ENCODE peak calls at places on chromosomes 6 and 20, in seven cellular contexts. N, P, X, V, M, K and T are unnamed samples.
A peak's percentile ranks its signal among the peaks of the same experiment; 100 is the strongest.

GRCh38 chr6:157861814-157862213 is 38.8 kb downstream of the SNX9 start:
- DNase-seq in N (no peak), P (no peak), X (no peak), V (no peak), M (no peak), K (no peak), T (no peak)

GRCh38 chr6:29708432-29709177 is 14.6 kb upstream of the HLA-F start:
- DNase-seq in N (no peak), P (no peak), X (no peak), V (no peak), M (no peak), K (no peak), T (no peak)

GRCh38 chr6:40425192-40425919 is 161.8 kb downstream of the LRFN2 start:
- DNase-seq in N (peak; percentile 59), P (peak; percentile 40), X (no peak), V (no peak), M (no peak), K (no peak), T (no peak)

GRCh38 chr20:49496043-49496442 is 13.6 kb upstream of the KCNB1 start:
- DNase-seq in N (no peak), P (no peak), X (no peak), V (no peak), M (no peak), K (no peak), T (no peak)

GRCh38 chr6:107506145-107506544 is 16.2 kb downstream of the SOBP start:
- DNase-seq in N (no peak), P (no peak), X (peak; percentile 19), V (no peak), M (no peak), K (no peak), T (no peak)

GRCh38 chr6:113719056-113719455 is 138.1 kb upstream of the MARCKS start:
- DNase-seq in N (no peak), P (no peak), X (no peak), V (no peak), M (no peak), K (no peak), T (no peak)

GRCh38 chr6:33577106-33577535 is 3.0 kb downstream of the BAK1 start:
- DNase-seq in N (peak; percentile 72), P (peak; percentile 53), X (no peak), V (no peak), M (peak; percentile 81), K (no peak), T (no peak)

GRCh38 chr6:80211295-80211694 is 104.8 kb downstream of the BCKDHB start:
- DNase-seq in N (no peak), P (no peak), X (no peak), V (no peak), M (no peak), K (no peak), T (no peak)

GRCh38 chr20:53512076-53512475 is 81.6 kb downstream of the ZNF217 start:
- DNase-seq in N (no peak), P (no peak), X (no peak), V (no peak), M (no peak), K (no peak), T (no peak)

GRCh38 chr6:31940256-31940664 is 5.6 kb upstream of the CFB start:
- DNase-seq in N (no peak), P (no peak), X (peak; percentile 78), V (no peak), M (no peak), K (no peak), T (no peak)

GRCh38 chr6:21046276-21046675 is 512.0 kb downstream of the CDKAL1 start:
- DNase-seq in N (no peak), P (no peak), X (peak; percentile 25), V (no peak), M (no peak), K (no peak), T (no peak)

GRCh38 chr20:7650481-7650880 is 289.8 kb downstream of the HAO1 start:
- DNase-seq in N (no peak), P (no peak), X (no peak), V (peak; percentile 3), M (no peak), K (no peak), T (no peak)

GRCh38 chr6:85660181-85660611 is 17.5 kb upstream of the SYNCRIP start:
- DNase-seq in N (no peak), P (no peak), X (peak; percentile 59), V (no peak), M (no peak), K (no peak), T (no peak)

GRCh38 chr6:156017838-156018237 is 562.2 kb upstream of the NOX3 start:
- DNase-seq in N (no peak), P (no peak), X (no peak), V (no peak), M (no peak), K (no peak), T (no peak)

GRCh38 chr20:35370751-35371150 is 41.0 kb downstream of the UQCC1 start:
- DNase-seq in N (no peak), P (no peak), X (no peak), V (no peak), M (no peak), K (no peak), T (no peak)

DNA sequence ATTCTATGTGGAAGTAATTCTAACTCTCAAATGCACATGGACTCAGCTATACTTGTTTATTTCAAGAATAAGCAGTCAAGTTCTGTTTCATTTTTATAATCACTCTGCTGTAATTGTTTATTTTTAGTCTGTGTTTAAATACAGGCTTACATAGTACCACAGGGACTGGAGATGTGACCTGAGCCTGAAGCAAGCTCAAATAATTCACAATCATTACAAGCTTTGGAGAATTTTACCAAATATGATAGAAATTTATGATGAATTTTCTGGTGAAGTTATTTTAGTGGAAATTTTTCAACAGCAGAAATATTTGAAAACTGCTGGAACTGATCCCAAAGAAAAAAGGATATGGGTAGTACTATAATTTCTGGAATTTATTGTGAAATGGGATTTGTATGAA is 41.6 kb upstream of the DSE start:
- DNase-seq in N (no peak), P (no peak), X (no peak), V (no peak), M (no peak), K (no peak), T (no peak)
- H3K4me1 ChIP-seq in N (no peaks in the 10 kb centered on the region), P (peaks cover 51% of the 10 kb centered on the region), X (peaks cover 20% of the 10 kb centered on the region), V (peaks cover 18% of the 10 kb centered on the region), M (peaks cover 13% of the 10 kb centered on the region), K (peaks cover 19% of the 10 kb centered on the region), T (peaks cover 6% of the 10 kb centered on the region)

GRCh38 chr20:25256226-25256859 is 8.5 kb downstream of the PYGB start:
- DNase-seq in N (no peak), P (no peak), X (no peak), V (no peak), M (no peak), K (no peak), T (no peak)

GRCh38 chr20:25257130-25257529 is 9.2 kb downstream of the PYGB start:
- DNase-seq in N (no peak), P (no peak), X (no peak), V (no peak), M (no peak), K (no peak), T (no peak)

GRCh38 chr20:25253606-25254275 is 5.9 kb downstream of the PYGB start:
- DNase-seq in N (no peak), P (no peak), X (no peak), V (no peak), M (no peak), K (no peak), T (no peak)

GRCh38 chr20:25254571-25254970 is 6.7 kb downstream of the PYGB start:
- DNase-seq in N (no peak), P (no peak), X (no peak), V (peak; percentile 43), M (no peak), K (no peak), T (no peak)

GRCh38 chr20:25254986-25255680 is 7.2 kb downstream of the PYGB start:
- DNase-seq in N (peak; percentile 77), P (peak; percentile 67), X (no peak), V (no peak), M (peak; percentile 74), K (no peak), T (no peak)
- H3K4me1 ChIP-seq in N (peaks cover 21% of the 10 kb centered on the region), P (peaks cover 94% of the 10 kb centered on the region), X (peaks cover 26% of the 10 kb centered on the region), V (peaks cover 50% of the 10 kb centered on the region), M (peaks cover 47% of the 10 kb centered on the region), K (peaks cover 15% of the 10 kb centered on the region), T (no peaks in the 10 kb centered on the region)

GRCh38 chr6:170273191-170273590 is 17.7 kb downstream of the DLL1 start:
- DNase-seq in N (no peak), P (no peak), X (no peak), V (no peak), M (peak; percentile 34), K (no peak), T (no peak)
- H3K4me1 ChIP-seq in N (peaks cover 61% of the 10 kb centered on the region), P (peaks cover 40% of the 10 kb centered on the region), X (no peaks in the 10 kb centered on the region), V (peaks cover 16% of the 10 kb centered on the region), M (peaks cover 26% of the 10 kb centered on the region), K (peaks cover 13% of the 10 kb centered on the region), T (peaks cover 2% of the 10 kb centered on the region)

DNA sequence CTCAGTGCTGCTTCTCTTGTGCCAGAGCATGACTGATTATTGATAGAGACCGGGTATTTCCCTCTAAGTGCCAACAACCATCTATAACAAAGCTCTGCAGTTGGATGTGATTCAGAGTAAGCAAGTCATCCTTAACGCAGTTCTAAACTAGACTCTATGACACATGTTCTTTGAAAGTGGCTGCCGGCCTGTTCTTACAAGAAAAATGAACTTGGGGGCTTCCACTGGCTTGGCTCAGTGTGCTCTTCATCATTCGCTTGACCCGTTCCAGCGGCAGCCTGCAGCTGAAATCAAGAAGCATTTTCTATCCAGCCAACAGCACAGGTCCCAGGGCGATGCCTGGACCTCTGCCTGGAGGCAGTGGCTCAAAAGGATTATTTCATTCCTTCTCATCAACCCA is 29.8 kb downstream of the GFOD1 start:
- DNase-seq in N (no peak), P (peak; percentile 37), X (no peak), V (no peak), M (no peak), K (no peak), T (no peak)
- H3K4me1 ChIP-seq in N (peaks cover 8% of the 10 kb centered on the region), P (peaks cover 78% of the 10 kb centered on the region), X (peaks cover 17% of the 10 kb centered on the region), V (peaks cover 17% of the 10 kb centered on the region), M (peaks cover 66% of the 10 kb centered on the region), K (peaks cover 4% of the 10 kb centered on the region), T (peaks cover 4% of the 10 kb centered on the region)

GRCh38 chr6:169782966-169783760 is 31.7 kb downstream of the ERMARD start:
- DNase-seq in N (no peak), P (no peak), X (no peak), V (no peak), M (no peak), K (no peak), T (no peak)
- H3K4me1 ChIP-seq in N (no peaks in the 10 kb centered on the region), P (no peaks in the 10 kb centered on the region), X (peaks cover 20% of the 10 kb centered on the region), V (no peaks in the 10 kb centered on the region), M (no peaks in the 10 kb centered on the region), K (no peaks in the 10 kb centered on the region), T (no peaks in the 10 kb centered on the region)

GRCh38 chr6:50520325-50520724 is 193.0 kb upstream of the TFAP2D start:
- DNase-seq in N (no peak), P (no peak), X (no peak), V (peak; percentile 7), M (no peak), K (no peak), T (no peak)

DNA sequence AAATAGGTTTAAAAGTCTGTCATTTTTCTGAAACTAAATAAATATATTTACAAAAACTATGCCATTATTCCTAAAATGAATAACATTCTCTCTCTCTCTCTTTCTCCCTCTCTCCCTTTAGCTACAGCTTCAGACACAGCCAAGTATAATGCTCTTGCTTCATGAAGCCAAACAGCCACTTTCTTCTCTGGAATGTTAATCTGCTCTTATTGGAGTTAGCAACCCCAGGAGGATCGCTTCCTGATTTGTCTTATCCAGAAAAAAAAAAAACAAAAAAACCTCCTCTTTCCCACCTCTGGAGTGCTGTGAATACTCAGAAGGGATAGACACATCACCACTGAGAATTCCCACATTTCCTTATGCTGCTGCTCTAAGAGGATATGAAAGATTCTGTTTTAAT is 192.5 kb upstream of the TFAP2D start:
- DNase-seq in N (no peak), P (no peak), X (no peak), V (peak; percentile 77), M (no peak), K (peak; percentile 37), T (no peak)
- H3K4me1 ChIP-seq in N (no peaks in the 10 kb centered on the region), P (no peaks in the 10 kb centered on the region), X (no peaks in the 10 kb centered on the region), V (peaks cover 22% of the 10 kb centered on the region), M (no peaks in the 10 kb centered on the region), K (no peaks in the 10 kb centered on the region), T (no peaks in the 10 kb centered on the region)